ENCODE peak calls at places on chromosomes 13 and 19, in seven cellular contexts. One of them, this sample, is unnamed.

GRCh38 chr13:73833331-73834070 is 300.7 kb downstream of the KLF12 start:
- DNase-seq in stomach: no peak
- DNase-seq in nephron progenitor cell: no peak
- DNase-seq in endothelial cell: no peak
- DNase-seq in IMR-90: peak
- DNase-seq in GM10248: no peak
- DNase-seq in neural progenitor cell: no peak
- DNase-seq in this sample: no peak

GRCh38 chr13:24053505-24054251 is 106.8 kb upstream of the SPATA13 start:
- DNase-seq in stomach: peak
- DNase-seq in nephron progenitor cell: peak
- DNase-seq in endothelial cell: peak
- DNase-seq in IMR-90: peak
- DNase-seq in GM10248: peak
- DNase-seq in neural progenitor cell: peak
- DNase-seq in this sample: peak

GRCh38 chr19:5738423-5738822 is 18.0 kb downstream of the CATSPERD start:
- DNase-seq in stomach: no peak
- DNase-seq in nephron progenitor cell: no peak
- DNase-seq in endothelial cell: no peak
- DNase-seq in IMR-90: no peak
- DNase-seq in GM10248: no peak
- DNase-seq in neural progenitor cell: no peak
- DNase-seq in this sample: no peak

GRCh38 chr19:41426116-41426841 is 895 bp downstream of the B3GNT8 start:
- DNase-seq in stomach: no peak
- DNase-seq in nephron progenitor cell: no peak
- DNase-seq in endothelial cell: no peak
- DNase-seq in IMR-90: no peak
- DNase-seq in GM10248: no peak
- DNase-seq in neural progenitor cell: no peak
- DNase-seq in this sample: no peak

GRCh38 chr19:45526143-45526542 is 18.9 kb downstream of the VASP start:
- DNase-seq in stomach: peak
- DNase-seq in nephron progenitor cell: peak
- DNase-seq in endothelial cell: peak
- DNase-seq in IMR-90: peak
- DNase-seq in GM10248: no peak
- DNase-seq in neural progenitor cell: peak
- DNase-seq in this sample: no peak

GRCh38 chr19:53994811-53995210 is 3.4 kb downstream of the CACNG6 start:
- DNase-seq in stomach: no peak
- DNase-seq in nephron progenitor cell: no peak
- DNase-seq in endothelial cell: no peak
- DNase-seq in IMR-90: peak
- DNase-seq in GM10248: no peak
- DNase-seq in neural progenitor cell: no peak
- DNase-seq in this sample: no peak

GRCh38 chr13:108924154-108924940 is 294.9 kb downstream of the MYO16 start:
- DNase-seq in stomach: no peak
- DNase-seq in nephron progenitor cell: no peak
- DNase-seq in endothelial cell: no peak
- DNase-seq in IMR-90: peak
- DNase-seq in GM10248: no peak
- DNase-seq in neural progenitor cell: no peak
- DNase-seq in this sample: no peak

GRCh38 chr13:21999666-22000065 is 328.8 kb downstream of the FGF9 start:
- DNase-seq in stomach: no peak
- DNase-seq in nephron progenitor cell: no peak
- DNase-seq in endothelial cell: no peak
- DNase-seq in IMR-90: no peak
- DNase-seq in GM10248: no peak
- DNase-seq in neural progenitor cell: no peak
- DNase-seq in this sample: no peak

GRCh38 chr13:74063533-74064100 is 70.6 kb downstream of the KLF12 start:
- DNase-seq in stomach: no peak
- DNase-seq in nephron progenitor cell: no peak
- DNase-seq in endothelial cell: no peak
- DNase-seq in IMR-90: no peak
- DNase-seq in GM10248: no peak
- DNase-seq in neural progenitor cell: no peak
- DNase-seq in this sample: no peak

GRCh38 chr19:52248256-52248655 is 21.1 kb upstream of the ZNF766 start:
- DNase-seq in stomach: peak
- DNase-seq in nephron progenitor cell: peak
- DNase-seq in endothelial cell: peak
- DNase-seq in IMR-90: peak
- DNase-seq in GM10248: no peak
- DNase-seq in neural progenitor cell: peak
- DNase-seq in this sample: no peak

GRCh38 chr19:28615966-28616365 is 597.0 kb downstream of the UQCRFS1 start:
- DNase-seq in stomach: no peak
- DNase-seq in nephron progenitor cell: no peak
- DNase-seq in endothelial cell: no peak
- DNase-seq in IMR-90: no peak
- DNase-seq in GM10248: no peak
- DNase-seq in neural progenitor cell: no peak
- DNase-seq in this sample: no peak

GRCh38 chr13:87120476-87120875 is 550.7 kb upstream of the SLITRK5 start:
- DNase-seq in stomach: no peak
- DNase-seq in nephron progenitor cell: no peak
- DNase-seq in endothelial cell: no peak
- DNase-seq in IMR-90: peak
- DNase-seq in GM10248: no peak
- DNase-seq in neural progenitor cell: no peak
- DNase-seq in this sample: no peak

GRCh38 chr13:25420161-25420560 is 48.4 kb downstream of the ATP8A2 start:
- DNase-seq in stomach: no peak
- DNase-seq in nephron progenitor cell: no peak
- DNase-seq in endothelial cell: no peak
- DNase-seq in IMR-90: no peak
- DNase-seq in GM10248: no peak
- DNase-seq in neural progenitor cell: no peak
- DNase-seq in this sample: no peak

GRCh38 chr13:73991884-73992283 is 142.3 kb downstream of the KLF12 start:
- DNase-seq in stomach: no peak
- DNase-seq in nephron progenitor cell: no peak
- DNase-seq in endothelial cell: no peak
- DNase-seq in IMR-90: no peak
- DNase-seq in GM10248: no peak
- DNase-seq in neural progenitor cell: no peak
- DNase-seq in this sample: no peak

GRCh38 chr19:30669329-30670010 is 297.3 kb downstream of the ZNF536 start:
- DNase-seq in stomach: peak
- DNase-seq in nephron progenitor cell: peak
- DNase-seq in endothelial cell: peak
- DNase-seq in IMR-90: peak
- DNase-seq in GM10248: peak
- DNase-seq in neural progenitor cell: peak
- DNase-seq in this sample: peak

GRCh38 chr13:35512271-35512920 is 35.9 kb upstream of the MAB21L1 start:
- DNase-seq in stomach: no peak
- DNase-seq in nephron progenitor cell: no peak
- DNase-seq in endothelial cell: no peak
- DNase-seq in IMR-90: peak
- DNase-seq in GM10248: no peak
- DNase-seq in neural progenitor cell: no peak
- DNase-seq in this sample: no peak

GRCh38 chr13:93775507-93776108 is 549.0 kb downstream of the GPC6 start:
- DNase-seq in stomach: no peak
- DNase-seq in nephron progenitor cell: no peak
- DNase-seq in endothelial cell: no peak
- DNase-seq in IMR-90: peak
- DNase-seq in GM10248: no peak
- DNase-seq in neural progenitor cell: no peak
- DNase-seq in this sample: no peak

GRCh38 chr13:29465741-29466293 is 129.7 kb downstream of the SLC7A1 start:
- DNase-seq in stomach: peak
- DNase-seq in nephron progenitor cell: no peak
- DNase-seq in endothelial cell: no peak
- DNase-seq in IMR-90: peak
- DNase-seq in GM10248: no peak
- DNase-seq in neural progenitor cell: no peak
- DNase-seq in this sample: no peak

GRCh38 chr13:23609414-23610186 is 39.4 kb downstream of the TNFRSF19 start:
- DNase-seq in stomach: no peak
- DNase-seq in nephron progenitor cell: peak
- DNase-seq in endothelial cell: no peak
- DNase-seq in IMR-90: peak
- DNase-seq in GM10248: no peak
- DNase-seq in neural progenitor cell: no peak
- DNase-seq in this sample: no peak

GRCh38 chr13:80082396-80083096 is 258.4 kb downstream of the SPRY2 start:
- DNase-seq in stomach: no peak
- DNase-seq in nephron progenitor cell: no peak
- DNase-seq in endothelial cell: no peak
- DNase-seq in IMR-90: peak
- DNase-seq in GM10248: no peak
- DNase-seq in neural progenitor cell: no peak
- DNase-seq in this sample: no peak

GRCh38 chr13:35848316-35848715 is 282.9 kb downstream of the DCLK1 start:
- DNase-seq in stomach: no peak
- DNase-seq in nephron progenitor cell: no peak
- DNase-seq in endothelial cell: no peak
- DNase-seq in IMR-90: no peak
- DNase-seq in GM10248: no peak
- DNase-seq in neural progenitor cell: no peak
- DNase-seq in this sample: no peak

GRCh38 chr13:41565221-41565620 is 107.9 kb downstream of the RGCC start:
- DNase-seq in stomach: no peak
- DNase-seq in nephron progenitor cell: no peak
- DNase-seq in endothelial cell: no peak
- DNase-seq in IMR-90: peak
- DNase-seq in GM10248: no peak
- DNase-seq in neural progenitor cell: no peak
- DNase-seq in this sample: no peak

GRCh38 chr19:50387176-50387867 is 3.2 kb downstream of the POLD1 start:
- DNase-seq in stomach: no peak
- DNase-seq in nephron progenitor cell: no peak
- DNase-seq in endothelial cell: no peak
- DNase-seq in IMR-90: peak
- DNase-seq in GM10248: no peak
- DNase-seq in neural progenitor cell: no peak
- DNase-seq in this sample: no peak

GRCh38 chr19:50384685-50385535 is 763 bp downstream of the POLD1 start:
- DNase-seq in stomach: no peak
- DNase-seq in nephron progenitor cell: no peak
- DNase-seq in endothelial cell: no peak
- DNase-seq in IMR-90: peak
- DNase-seq in GM10248: no peak
- DNase-seq in neural progenitor cell: peak
- DNase-seq in this sample: no peak

GRCh38 chr19:50383307-50383851 is 768 bp upstream of the POLD1 start:
- DNase-seq in stomach: no peak
- DNase-seq in nephron progenitor cell: no peak
- DNase-seq in endothelial cell: no peak
- DNase-seq in IMR-90: no peak
- DNase-seq in GM10248: no peak
- DNase-seq in neural progenitor cell: no peak
- DNase-seq in this sample: no peak

GRCh38 chr19:50381881-50382729 is 2.0 kb upstream of the POLD1 start:
- DNase-seq in stomach: no peak
- DNase-seq in nephron progenitor cell: no peak
- DNase-seq in endothelial cell: no peak
- DNase-seq in IMR-90: no peak
- DNase-seq in GM10248: no peak
- DNase-seq in neural progenitor cell: no peak
- DNase-seq in this sample: no peak

GRCh38 chr19:50383852-50384684 is at the start of gene POLD1:
- DNase-seq in stomach: peak
- DNase-seq in nephron progenitor cell: peak
- DNase-seq in endothelial cell: peak
- DNase-seq in IMR-90: peak
- DNase-seq in GM10248: peak
- DNase-seq in neural progenitor cell: peak
- DNase-seq in this sample: peak
- TF ChIP-seq CTCF in stomach: no peak
- TF ChIP-seq CTCF in nephron progenitor cell: no peak
- TF ChIP-seq CTCF in endothelial cell: no peak
- TF ChIP-seq CTCF in IMR-90: no peak
- TF ChIP-seq CTCF in GM10248: no peak
- TF ChIP-seq CTCF in neural progenitor cell: no peak
- TF ChIP-seq CTCF in this sample: no peak

GRCh38 chr13:111554539-111555267 is 234.3 kb downstream of the TEX29 start:
- DNase-seq in stomach: no peak
- DNase-seq in nephron progenitor cell: no peak
- DNase-seq in endothelial cell: no peak
- DNase-seq in IMR-90: no peak
- DNase-seq in GM10248: no peak
- DNase-seq in neural progenitor cell: no peak
- DNase-seq in this sample: no peak
- TF ChIP-seq CTCF in stomach: no peak
- TF ChIP-seq CTCF in nephron progenitor cell: no peak
- TF ChIP-seq CTCF in endothelial cell: no peak
- TF ChIP-seq CTCF in IMR-90: no peak
- TF ChIP-seq CTCF in GM10248: no peak
- TF ChIP-seq CTCF in neural progenitor cell: no peak
- TF ChIP-seq CTCF in this sample: no peak

GRCh38 chr13:95462801-95463200 is 89.7 kb upstream of the CLDN10 start:
- DNase-seq in stomach: no peak
- DNase-seq in nephron progenitor cell: no peak
- DNase-seq in endothelial cell: no peak
- DNase-seq in IMR-90: no peak
- DNase-seq in GM10248: no peak
- DNase-seq in neural progenitor cell: peak
- DNase-seq in this sample: no peak

GRCh38 chr13:95463516-95463915 is 89.0 kb upstream of the CLDN10 start:
- DNase-seq in stomach: no peak
- DNase-seq in nephron progenitor cell: no peak
- DNase-seq in endothelial cell: no peak
- DNase-seq in IMR-90: no peak
- DNase-seq in GM10248: no peak
- DNase-seq in neural progenitor cell: no peak
- DNase-seq in this sample: no peak
- TF ChIP-seq CTCF in stomach: no peak
- TF ChIP-seq CTCF in nephron progenitor cell: no peak
- TF ChIP-seq CTCF in endothelial cell: no peak
- TF ChIP-seq CTCF in IMR-90: no peak
- TF ChIP-seq CTCF in GM10248: no peak
- TF ChIP-seq CTCF in neural progenitor cell: no peak
- TF ChIP-seq CTCF in this sample: no peak

DNA sequence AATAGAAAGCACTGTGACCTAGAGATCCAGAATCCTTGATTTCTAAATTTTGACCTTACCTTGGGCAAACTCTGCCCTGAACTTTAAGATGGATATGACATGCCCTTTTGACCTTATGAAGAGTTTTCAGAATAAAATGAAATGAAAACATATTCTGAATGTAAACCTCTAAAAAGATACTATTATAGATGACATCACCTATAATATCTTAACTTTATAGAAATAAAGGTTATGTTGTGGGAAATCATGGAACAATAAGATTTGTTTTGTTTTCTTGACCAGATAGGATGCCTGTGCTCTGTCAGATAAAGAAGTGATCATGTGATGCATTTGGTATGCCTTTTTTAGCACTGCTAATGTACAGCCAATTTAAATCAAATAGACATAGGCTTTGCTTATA is 13.1 kb upstream of the LPAR6 start:
- DNase-seq in stomach: no peak
- DNase-seq in nephron progenitor cell: no peak
- DNase-seq in endothelial cell: no peak
- DNase-seq in IMR-90: no peak
- DNase-seq in GM10248: no peak
- DNase-seq in neural progenitor cell: no peak
- DNase-seq in this sample: no peak
- TF ChIP-seq CTCF in stomach: no peak
- TF ChIP-seq CTCF in nephron progenitor cell: no peak
- TF ChIP-seq CTCF in endothelial cell: no peak
- TF ChIP-seq CTCF in IMR-90: no peak
- TF ChIP-seq CTCF in GM10248: no peak
- TF ChIP-seq CTCF in neural progenitor cell: no peak
- TF ChIP-seq CTCF in this sample: no peak